ENCODE peak calls at places on chromosomes 3 and 15, in four cellular contexts. B, N, I and E are unnamed samples.

GRCh38 chr3:142998439-142998838 is 2.9 kb upstream of the U2SURP start:
- DNase-seq in I (peak), N (no peak), B (no peak), E (no peak)

GRCh38 chr3:169085827-169086226 is 577.7 kb downstream of the MECOM start:
- DNase-seq in I (peak), N (no peak), B (no peak), E (no peak)

GRCh38 chr3:21944251-21944650 is 193.2 kb upstream of the ZNF385D start:
- DNase-seq in N (no peak), B (no peak), I (no peak), E (no peak)

GRCh38 chr3:140128217-140129137 is 193.5 kb downstream of the CLSTN2 start:
- DNase-seq in I (peak), N (peak), B (peak), E (peak)

GRCh38 chr3:43089081-43089480 is 16.8 kb downstream of the POMGNT2 start:
- DNase-seq in I (no peak), N (no peak), B (no peak), E (no peak)

GRCh38 chr3:116423945-116424344 is 21.3 kb downstream of the LSAMP start:
- DNase-seq in N (peak), B (no peak), I (no peak), E (no peak)

GRCh38 chr15:42338500-42338899 is 20.8 kb upstream of the CAPN3 start:
- DNase-seq in B (no peak), N (no peak), I (no peak), E (no peak)

GRCh38 chr3:168870892-168871291 is 775.2 kb upstream of the GOLIM4 start:
- DNase-seq in N (no peak), I (peak), B (no peak), E (no peak)

GRCh38 chr15:77035584-77035983 is 35.3 kb downstream of the TSPAN3 start:
- DNase-seq in I (no peak), N (no peak), B (peak), E (peak)

GRCh38 chr3:194504146-194504545 is 17.3 kb upstream of the ATP13A3 start:
- DNase-seq in I (no peak), N (no peak), B (no peak), E (no peak)

GRCh38 chr3:98710008-98710672 is 53.0 kb upstream of the ST3GAL6 start:
- DNase-seq in N (no peak), B (no peak), I (no peak), E (no peak)

GRCh38 chr15:90141646-90142045 is 39.4 kb upstream of the IDH2 start:
- DNase-seq in N (no peak), I (peak), B (no peak), E (no peak)

GRCh38 chr3:100966049-100966471 is 27.2 kb downstream of the ABI3BP start:
- DNase-seq in N (no peak), B (no peak), I (peak), E (no peak)

GRCh38 chr3:179681492-179682263 is 28.8 kb downstream of the USP13 start:
- DNase-seq in B (peak), I (peak), N (no peak), E (no peak)

GRCh38 chr15:98226149-98226548 is 265.6 kb downstream of the ARRDC4 start:
- DNase-seq in I (no peak), B (no peak), N (no peak), E (no peak)

GRCh38 chr15:74319596-74320357 is 47.7 kb downstream of the CYP11A1 start:
- DNase-seq in B (no peak), I (no peak), N (peak), E (no peak)

GRCh38 chr15:96693990-96694517 is 363.6 kb downstream of the NR2F2 start:
- DNase-seq in I (no peak), N (no peak), B (no peak), E (no peak)

GRCh38 chr3:29577250-29577649 is 296.4 kb downstream of the RBMS3 start:
- DNase-seq in I (no peak), B (peak), N (no peak), E (no peak)

GRCh38 chr3:180870008-180870733 is 42.3 kb upstream of the FXR1 start:
- DNase-seq in B (no peak), I (peak), N (no peak), E (no peak)

GRCh38 chr15:95025924-95026728 is 794.8 kb downstream of the MCTP2 start:
- DNase-seq in I (peak), B (peak), N (no peak), E (no peak)

GRCh38 chr3:43733459-43734384 is 43.0 kb downstream of the ABHD5 start:
- DNase-seq in I (peak), N (no peak), B (no peak), E (no peak)

GRCh38 chr3:13480340-13481318 is 523 bp downstream of the HDAC11 start:
- DNase-seq in B (no peak), N (peak), I (peak), E (no peak)

GRCh38 chr15:54820811-54821210 is 375.9 kb downstream of the RSL24D1 start:
- DNase-seq in I (no peak), N (no peak), B (no peak), E (no peak)

GRCh38 chr15:39488498-39488897 is 92.4 kb upstream of the THBS1 start:
- DNase-seq in B (no peak), N (no peak), I (no peak), E (no peak)

GRCh38 chr3:124520970-124521369 is 209.3 kb upstream of the UMPS start:
- DNase-seq in I (no peak), N (peak), B (no peak), E (no peak)

GRCh38 chr3:196207833-196208607 is 3.2 kb downstream of the ZDHHC19 start:
- DNase-seq in N (no peak), I (peak), B (no peak), E (peak)

GRCh38 chr15:91258436-91258779 is 158.4 kb downstream of the SV2B start:
- DNase-seq in I (no peak), N (no peak), B (no peak), E (no peak)

GRCh38 chr3:9102240-9102841 is 139.1 kb upstream of the RAD18 start:
- DNase-seq in N (no peak), I (no peak), B (no peak), E (no peak)

GRCh38 chr15:62582580-62582979 is 417.5 kb upstream of the C2CD4B start:
- DNase-seq in I (no peak), B (no peak), N (no peak), E (no peak)